ENCODE peak calls at places on chromosomes 4 and X, in seven cellular contexts. One of them, this sample, is unnamed.

GRCh38 chr4:152581536-152582160 is 45.8 kb upstream of the FBXW7 start:
- DNase-seq in stimulated activated CD8-positive, alpha-beta memory T cell treated with anti-CD3 and anti-CD28 coated beads, Interleukin-4, amount 100 ng/mL, for 4 hours: no peak
- DNase-seq in stimulated activated CD4-positive, alpha-beta T cell treated with anti-CD3 and anti-CD28 coated beads, Interleukin-12 subunit alpha, Interleukin-12 subunit beta, amount 100 ng/mL, for 24 hours: no peak
- DNase-seq in DMS 273 treated with DMSO at 0.1 percent for 48 hours: no peak
- DNase-seq in neuronal stem cell: no peak
- DNase-seq in Ammon's horn: no peak
- DNase-seq in NCI-H460: no peak
- DNase-seq in this sample: no peak

GRCh38 chrX:41875142-41875541 is 48.2 kb downstream of the CASK start:
- DNase-seq in stimulated activated CD8-positive, alpha-beta memory T cell treated with anti-CD3 and anti-CD28 coated beads, Interleukin-4, amount 100 ng/mL, for 4 hours: no peak
- DNase-seq in stimulated activated CD4-positive, alpha-beta T cell treated with anti-CD3 and anti-CD28 coated beads, Interleukin-12 subunit alpha, Interleukin-12 subunit beta, amount 100 ng/mL, for 24 hours: no peak
- DNase-seq in DMS 273 treated with DMSO at 0.1 percent for 48 hours: no peak
- DNase-seq in neuronal stem cell: no peak
- DNase-seq in Ammon's horn: no peak
- DNase-seq in NCI-H460: no peak
- DNase-seq in this sample: no peak

GRCh38 chrX:151779258-151779657 is 44.7 kb downstream of the CNGA2 start:
- DNase-seq in stimulated activated CD8-positive, alpha-beta memory T cell treated with anti-CD3 and anti-CD28 coated beads, Interleukin-4, amount 100 ng/mL, for 4 hours: no peak
- DNase-seq in stimulated activated CD4-positive, alpha-beta T cell treated with anti-CD3 and anti-CD28 coated beads, Interleukin-12 subunit alpha, Interleukin-12 subunit beta, amount 100 ng/mL, for 24 hours: no peak
- DNase-seq in DMS 273 treated with DMSO at 0.1 percent for 48 hours: no peak
- DNase-seq in neuronal stem cell: no peak
- DNase-seq in Ammon's horn: no peak
- DNase-seq in NCI-H460: no peak
- DNase-seq in this sample: no peak

GRCh38 chr4:100881283-100881682 is 363.5 kb upstream of the EMCN start:
- DNase-seq in stimulated activated CD8-positive, alpha-beta memory T cell treated with anti-CD3 and anti-CD28 coated beads, Interleukin-4, amount 100 ng/mL, for 4 hours: no peak
- DNase-seq in stimulated activated CD4-positive, alpha-beta T cell treated with anti-CD3 and anti-CD28 coated beads, Interleukin-12 subunit alpha, Interleukin-12 subunit beta, amount 100 ng/mL, for 24 hours: no peak
- DNase-seq in DMS 273 treated with DMSO at 0.1 percent for 48 hours: no peak
- DNase-seq in neuronal stem cell: no peak
- DNase-seq in Ammon's horn: no peak
- DNase-seq in NCI-H460: no peak
- DNase-seq in this sample: no peak

GRCh38 chr4:160142579-160142978 is 1039.7 kb downstream of the RAPGEF2 start:
- DNase-seq in stimulated activated CD8-positive, alpha-beta memory T cell treated with anti-CD3 and anti-CD28 coated beads, Interleukin-4, amount 100 ng/mL, for 4 hours: no peak
- DNase-seq in stimulated activated CD4-positive, alpha-beta T cell treated with anti-CD3 and anti-CD28 coated beads, Interleukin-12 subunit alpha, Interleukin-12 subunit beta, amount 100 ng/mL, for 24 hours: no peak
- DNase-seq in DMS 273 treated with DMSO at 0.1 percent for 48 hours: no peak
- DNase-seq in neuronal stem cell: no peak
- DNase-seq in Ammon's horn: no peak
- DNase-seq in NCI-H460: no peak
- DNase-seq in this sample: no peak

GRCh38 chrX:40784516-40785151 is 49.3 kb upstream of the MED14 start:
- DNase-seq in stimulated activated CD8-positive, alpha-beta memory T cell treated with anti-CD3 and anti-CD28 coated beads, Interleukin-4, amount 100 ng/mL, for 4 hours: no peak
- DNase-seq in stimulated activated CD4-positive, alpha-beta T cell treated with anti-CD3 and anti-CD28 coated beads, Interleukin-12 subunit alpha, Interleukin-12 subunit beta, amount 100 ng/mL, for 24 hours: no peak
- DNase-seq in DMS 273 treated with DMSO at 0.1 percent for 48 hours: no peak
- DNase-seq in neuronal stem cell: no peak
- DNase-seq in Ammon's horn: no peak
- DNase-seq in NCI-H460: no peak
- DNase-seq in this sample: no peak

GRCh38 chr4:115272585-115272984 is 159.2 kb upstream of the NDST4 start:
- DNase-seq in stimulated activated CD8-positive, alpha-beta memory T cell treated with anti-CD3 and anti-CD28 coated beads, Interleukin-4, amount 100 ng/mL, for 4 hours: no peak
- DNase-seq in stimulated activated CD4-positive, alpha-beta T cell treated with anti-CD3 and anti-CD28 coated beads, Interleukin-12 subunit alpha, Interleukin-12 subunit beta, amount 100 ng/mL, for 24 hours: no peak
- DNase-seq in DMS 273 treated with DMSO at 0.1 percent for 48 hours: no peak
- DNase-seq in neuronal stem cell: no peak
- DNase-seq in Ammon's horn: no peak
- DNase-seq in NCI-H460: no peak
- DNase-seq in this sample: no peak

GRCh38 chr4:159520074-159520473 is 417.2 kb downstream of the RAPGEF2 start:
- DNase-seq in stimulated activated CD8-positive, alpha-beta memory T cell treated with anti-CD3 and anti-CD28 coated beads, Interleukin-4, amount 100 ng/mL, for 4 hours: no peak
- DNase-seq in stimulated activated CD4-positive, alpha-beta T cell treated with anti-CD3 and anti-CD28 coated beads, Interleukin-12 subunit alpha, Interleukin-12 subunit beta, amount 100 ng/mL, for 24 hours: no peak
- DNase-seq in DMS 273 treated with DMSO at 0.1 percent for 48 hours: no peak
- DNase-seq in neuronal stem cell: no peak
- DNase-seq in Ammon's horn: no peak
- DNase-seq in NCI-H460: no peak
- DNase-seq in this sample: no peak

GRCh38 chrX:128992107-128992971 is 531.0 kb downstream of the SMARCA1 start:
- DNase-seq in stimulated activated CD8-positive, alpha-beta memory T cell treated with anti-CD3 and anti-CD28 coated beads, Interleukin-4, amount 100 ng/mL, for 4 hours: no peak
- DNase-seq in stimulated activated CD4-positive, alpha-beta T cell treated with anti-CD3 and anti-CD28 coated beads, Interleukin-12 subunit alpha, Interleukin-12 subunit beta, amount 100 ng/mL, for 24 hours: no peak
- DNase-seq in DMS 273 treated with DMSO at 0.1 percent for 48 hours: no peak
- DNase-seq in neuronal stem cell: no peak
- DNase-seq in Ammon's horn: no peak
- DNase-seq in NCI-H460: no peak
- DNase-seq in this sample: no peak

This sample was measured in NCI-H524.